ENCODE peak calls at places on chromosomes 13 and 19, in nine cellular contexts. Z is tibial nerve; G is cardiac muscle cell; P is aorta; J is thoracic aorta; F is heart right ventricle; L is spleen; E is testis; C is CD8-positive, alpha-beta T cell. S is an unnamed sample.
A peak's percentile ranks its signal among the peaks of the same experiment; 100 is the strongest.

GRCh38 chr19:55113570-55114039 is 3.8 kb downstream of the PPP1R12C start:
- DNase-seq in F (peak; percentile 85), G (peak; percentile 95), E (peak; percentile 93), P (peak; percentile 96), L (no peak), C (no peak), Z (peak; percentile 90), J (peak; percentile 92), S (no peak)

GRCh38 chr19:14476663-14477401 is 1.7 kb upstream of the PTGER1 start:
- DNase-seq in C (peak; percentile 52), E (no peak), G (peak; percentile 92), L (no peak), F (no peak), Z (no peak), J (no peak), P (peak; percentile 78), S (peak; percentile 65)

GRCh38 chr13:98315466-98315865 is 138.4 kb upstream of the RNF113B start:
- DNase-seq in J (no peak), G (peak; percentile 35), Z (no peak), F (no peak), P (no peak), L (no peak), E (no peak), C (no peak), S (peak; percentile 46)

GRCh38 chr13:47858042-47858677 is 142.9 kb downstream of the SUCLA2 start:
- DNase-seq in G (no peak), E (no peak), C (no peak), J (no peak), Z (no peak), L (no peak), P (no peak), F (no peak), S (no peak)

GRCh38 chr19:12790628-12791344 is 500 bp upstream of the JUNB start:
- DNase-seq in Z (no peak), J (no peak), E (no peak), C (no peak), G (peak; percentile 23), F (no peak), L (no peak), P (no peak), S (no peak)

GRCh38 chr13:98507060-98507797 is 69.7 kb downstream of the STK24 start:
- DNase-seq in F (peak; percentile 75), L (no peak), P (peak; percentile 89), J (no peak), Z (no peak), E (peak; percentile 72), C (no peak), G (peak; percentile 77), S (peak; percentile 86)

GRCh38 chr13:44734204-44734707 is 158.1 kb upstream of the TSC22D1 start:
- DNase-seq in E (no peak), G (peak; percentile 71), P (no peak), C (no peak), F (peak; percentile 50), Z (no peak), L (no peak), J (no peak), S (no peak)

GRCh38 chr19:7742991-7743390 is 4.3 kb downstream of the CD209 start:
- DNase-seq in L (peak; percentile 13), P (no peak), C (no peak), Z (no peak), J (no peak), G (no peak), F (no peak), E (no peak), S (no peak)

GRCh38 chr13:42214445-42214844 is 57.5 kb upstream of the AKAP11 start:
- DNase-seq in Z (no peak), F (no peak), G (no peak), C (no peak), L (no peak), E (no peak), P (no peak), J (no peak), S (no peak)

GRCh38 chr19:36379510-36379819 is 464 bp upstream of the ZFP14 start:
- DNase-seq in J (no peak), F (no peak), C (no peak), G (no peak), Z (no peak), P (no peak), L (no peak), E (no peak), S (no peak)

GRCh38 chr13:37944476-37945442 is 75.2 kb upstream of the TRPC4 start:
- DNase-seq in G (peak; percentile 38), L (no peak), P (no peak), Z (no peak), C (no peak), J (no peak), E (no peak), F (no peak), S (peak; percentile 17)

GRCh38 chr13:26471807-26472206 is 85.7 kb upstream of the WASF3 start:
- DNase-seq in G (no peak), E (no peak), P (no peak), F (no peak), L (no peak), C (no peak), Z (no peak), J (no peak), S (no peak)

GRCh38 chr19:6217752-6218403 is 61.9 kb downstream of the MLLT1 start:
- DNase-seq in Z (no peak), C (no peak), J (no peak), F (no peak), L (no peak), G (no peak), P (peak; percentile 72), E (no peak), S (no peak)

GRCh38 chr19:33832633-33833032 is 36.0 kb downstream of the KCTD15 start:
- DNase-seq in F (no peak), P (no peak), C (no peak), L (no peak), Z (no peak), J (no peak), G (no peak), E (no peak), S (no peak)

GRCh38 chr13:100235311-100235901 is 146.5 kb downstream of the PCCA start:
- DNase-seq in F (no peak), L (no peak), P (no peak), Z (no peak), C (peak; percentile 15), G (peak; percentile 66), J (no peak), E (no peak), S (peak; percentile 99)

GRCh38 chr13:19737844-19738557 is 44.7 kb downstream of the PSPC1 start:
- DNase-seq in P (no peak), L (no peak), C (no peak), F (no peak), E (no peak), J (no peak), Z (no peak), G (no peak), S (no peak)

GRCh38 chr13:107367258-107367657 is 799.3 kb upstream of the ARGLU1 start:
- DNase-seq in P (no peak), C (no peak), J (no peak), F (no peak), G (no peak), E (no peak), Z (no peak), L (no peak), S (no peak)
- H3K4me1 ChIP-seq in P (no peaks in the 10 kb centered on the region), C (no peaks in the 10 kb centered on the region), J (no peaks in the 10 kb centered on the region), F (no peaks in the 10 kb centered on the region), G (no peaks in the 10 kb centered on the region), E (no peaks in the 10 kb centered on the region), Z (no peaks in the 10 kb centered on the region), L (no peaks in the 10 kb centered on the region), S (no peaks in the 10 kb centered on the region)

GRCh38 chr19:17341845-17342244 is 4.5 kb downstream of the GTPBP3 start:
- DNase-seq in Z (no peak), P (no peak), L (no peak), E (no peak), G (no peak), C (no peak), J (no peak), F (no peak), S (no peak)

GRCh38 chr19:17347877-17348276 is 10.5 kb downstream of the GTPBP3 start:
- DNase-seq in L (no peak), P (no peak), E (no peak), C (no peak), G (no peak), F (no peak), Z (no peak), J (no peak), S (no peak)

GRCh38 chr19:17347361-17347760 is 10.0 kb downstream of the GTPBP3 start:
- DNase-seq in P (peak; percentile 83), G (peak; percentile 43), C (no peak), E (no peak), J (no peak), Z (no peak), F (no peak), L (no peak), S (no peak)

GRCh38 chr19:17348700-17349099 is 11.3 kb downstream of the GTPBP3 start:
- DNase-seq in G (peak; percentile 80), Z (no peak), F (peak; percentile 77), P (peak; percentile 92), E (no peak), C (no peak), J (peak; percentile 51), L (peak; percentile 85), S (peak; percentile 88)

GRCh38 chr19:17346109-17346671 is 8.8 kb downstream of the GTPBP3 start:
- DNase-seq in C (peak; percentile 82), P (peak; percentile 95), G (peak; percentile 68), Z (peak; percentile 66), F (peak; percentile 81), E (peak; percentile 86), L (peak; percentile 93), J (no peak), S (peak; percentile 77)
- H3K27ac ChIP-seq in C (no peak overlapping the region), P (no peak overlapping the region), G (no peak overlapping the region), Z (no peak overlapping the region), F (peak overlapping the region; percentile 72), E (no peak overlapping the region), L (peak overlapping the region; percentile 70), J (peak overlapping the region; percentile 73), S (no peak overlapping the region)

GRCh38 chr13:114076329-114076761 is 56.1 kb downstream of the RASA3 start:
- DNase-seq in Z (peak; percentile 12), J (no peak), F (no peak), L (no peak), E (no peak), P (no peak), G (no peak), C (no peak), S (no peak)
- H3K4me1 ChIP-seq in Z (peaks cover 24% of the 10 kb centered on the region), J (peaks cover 21% of the 10 kb centered on the region), F (peaks cover 2% of the 10 kb centered on the region), L (peaks cover 38% of the 10 kb centered on the region), E (no peaks in the 10 kb centered on the region), P (no peaks in the 10 kb centered on the region), G (no peaks in the 10 kb centered on the region), C (peaks cover 46% of the 10 kb centered on the region), S (peaks cover 5% of the 10 kb centered on the region)

DNA sequence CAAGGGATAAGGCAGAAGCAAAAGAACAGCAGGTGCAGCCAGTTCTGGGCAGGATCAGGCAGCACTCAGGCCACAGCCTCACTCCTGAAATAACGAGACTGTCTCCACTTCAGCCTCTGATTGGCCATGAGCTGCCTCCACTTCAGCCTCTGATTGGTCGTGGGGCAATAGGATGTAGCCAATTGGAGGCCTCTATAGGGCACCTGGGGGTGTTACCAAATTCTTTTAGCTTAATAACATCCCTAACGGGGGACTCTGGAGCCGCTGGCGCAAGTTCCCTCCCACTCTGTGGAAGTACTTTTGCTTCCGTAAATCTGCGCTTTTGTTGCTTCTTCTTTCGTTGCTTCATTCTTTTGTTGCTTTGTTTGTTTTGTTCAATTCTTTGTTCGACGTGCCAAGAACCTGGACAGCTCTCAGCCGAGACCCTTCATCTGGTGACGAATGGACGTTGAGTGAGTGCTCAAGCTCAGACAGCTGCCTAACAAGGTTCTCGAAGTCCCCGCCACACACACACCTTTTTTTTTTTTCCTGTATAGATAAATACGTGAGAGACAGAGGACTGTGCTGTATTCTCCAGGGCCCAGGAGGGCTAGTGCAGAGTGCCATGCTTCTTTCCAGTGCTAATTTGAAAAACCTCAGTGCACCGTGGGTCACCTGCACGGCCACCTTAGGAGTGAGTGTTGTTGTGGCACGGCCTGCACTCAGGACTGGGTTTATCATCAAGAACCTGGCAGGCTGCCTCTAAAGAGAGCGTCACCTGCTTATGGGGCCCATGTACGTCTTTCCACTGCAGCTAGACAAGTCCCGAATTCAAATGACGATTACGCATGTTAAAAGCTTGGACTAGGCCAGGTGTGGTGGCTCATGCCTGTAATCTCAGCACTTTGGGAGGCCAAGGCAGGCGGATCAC is 32.0 kb upstream of the TUBGCP3 start:
- DNase-seq in G (peak; percentile 12), L (peak; percentile 30), Z (no peak), E (peak; percentile 48), F (no peak), P (no peak), C (no peak), J (no peak), S (peak; percentile 76)
- H3K27ac ChIP-seq in G (no peak overlapping the region), L (no peak overlapping the region), Z (no peak overlapping the region), E (no peak overlapping the region), F (no peak overlapping the region), P (no peak overlapping the region), C (no peak overlapping the region), J (no peak overlapping the region), S (no peak overlapping the region)